ENCODE peak calls at places on chromosomes 7 and 10, in four cellular contexts. U, R, X and M are unnamed samples.

GRCh38 chr10:110138197-110138812 is 69.1 kb upstream of the MXI1 start:
- DNase-seq in U (no peak), R (no peak), X (peak; percentile 76), M (no peak)

GRCh38 chr10:42637142-42637541 is 1.2 kb downstream of the ZNF33B start:
- DNase-seq in U (no peak), R (no peak), X (no peak), M (no peak)

GRCh38 chr7:4131043-4131442 is 551.1 kb upstream of the FOXK1 start:
- DNase-seq in U (no peak), R (no peak), X (no peak), M (no peak)

GRCh38 chr7:110675383-110676103 is 415.4 kb upstream of the LRRN3 start:
- DNase-seq in U (no peak), R (no peak), X (no peak), M (no peak)

GRCh38 chr10:88361494-88361893 is 221.6 kb downstream of the RNLS start:
- DNase-seq in U (no peak), R (no peak), X (peak; percentile 6), M (no peak)

GRCh38 chr10:97582169-97582568 is 2.0 kb upstream of the HOGA1 start:
- DNase-seq in U (no peak), R (no peak), X (no peak), M (no peak)

GRCh38 chr7:92255308-92255707 is 9.5 kb downstream of the ANKIB1 start:
- DNase-seq in U (no peak), R (no peak), X (no peak), M (no peak)

GRCh38 chr7:42740410-42740809 is 171.5 kb downstream of the C7orf25 start:
- DNase-seq in U (no peak), R (no peak), X (no peak), M (no peak)

GRCh38 chr10:125004571-125005311 is 62.8 kb downstream of the ZRANB1 start:
- DNase-seq in U (no peak), R (no peak), X (no peak), M (peak; percentile 42)

GRCh38 chr10:122457934-122458333 is 3.4 kb upstream of the HTRA1 start:
- DNase-seq in U (no peak), R (no peak), X (no peak), M (no peak)

GRCh38 chr10:102812213-102812876 is 24.9 kb downstream of the CYP17A1 start:
- DNase-seq in U (no peak), R (peak; percentile 29), X (no peak), M (no peak)

GRCh38 chr7:17466201-17466600 is 167.7 kb downstream of the AHR start:
- DNase-seq in U (no peak), R (no peak), X (no peak), M (no peak)

GRCh38 chr10:129602938-129603520 is 136.0 kb downstream of the MGMT start:
- DNase-seq in U (no peak), R (no peak), X (no peak), M (no peak)

GRCh38 chr7:98215561-98216495 is 4.6 kb downstream of the BHLHA15 start:
- DNase-seq in U (no peak), R (peak; percentile 10), X (peak; percentile 4), M (no peak)

GRCh38 chr7:130943981-130944380 is 210.0 kb upstream of the KLF14 start:
- DNase-seq in U (no peak), R (no peak), X (no peak), M (no peak)

GRCh38 chr7:34217972-34218371 is 312.6 kb downstream of the BMPER start:
- DNase-seq in U (no peak), R (no peak), X (no peak), M (no peak)

GRCh38 chr7:17663056-17663675 is 277.1 kb downstream of the SNX13 start:
- DNase-seq in U (no peak), R (no peak), X (peak; percentile 19), M (no peak)

GRCh38 chr7:2436341-2437104 is 33.1 kb downstream of the CHST12 start:
- DNase-seq in U (no peak), R (no peak), X (no peak), M (no peak)

GRCh38 chr10:3622845-3623621 is 162.0 kb downstream of the KLF6 start:
- DNase-seq in U (peak; percentile 47), R (no peak), X (no peak), M (no peak)

GRCh38 chr7:116218051-116218645 is 7.8 kb downstream of the TES start:
- DNase-seq in U (no peak), R (no peak), X (peak; percentile 41), M (no peak)

GRCh38 chr7:71842376-71842775 is 569.8 kb downstream of the CALN1 start:
- DNase-seq in U (no peak), R (no peak), X (no peak), M (no peak)

GRCh38 chr10:97574374-97575100 is 2.0 kb downstream of the ANKRD2 start:
- DNase-seq in U (no peak), R (peak; percentile 60), X (peak; percentile 51), M (peak; percentile 67)

GRCh38 chr10:63713191-63714144 is 192.3 kb downstream of the REEP3 start:
- DNase-seq in U (no peak), R (peak; percentile 87), X (peak; percentile 83), M (peak; percentile 83)

GRCh38 chr10:75651452-75651851 is 220.0 kb downstream of the LRMDA start:
- DNase-seq in U (no peak), R (no peak), X (no peak), M (peak; percentile 72)

GRCh38 chr10:92181575-92181974 is 109.3 kb downstream of the CPEB3 start:
- DNase-seq in U (no peak), R (no peak), X (peak; percentile 19), M (no peak)

GRCh38 chr10:48497965-48498770 is 106.7 kb downstream of the ARHGAP22 start:
- DNase-seq in U (no peak), R (no peak), X (no peak), M (no peak)

GRCh38 chr7:155581107-155581830 is 34.9 kb upstream of the CNPY1 start:
- DNase-seq in U (no peak), R (no peak), X (no peak), M (no peak)

GRCh38 chr7:25557930-25558329 is 329.6 kb upstream of the NPVF start:
- DNase-seq in U (no peak), R (no peak), X (no peak), M (no peak)

GRCh38 chr10:79938728-79939380 is 10.1 kb downstream of the SFTPD start:
- DNase-seq in U (no peak), R (peak; percentile 27), X (no peak), M (no peak)

GRCh38 chr10:78357673-78358206 is 324.1 kb downstream of the RPS24 start:
- DNase-seq in U (no peak), R (no peak), X (no peak), M (no peak)
- H3K4me1 ChIP-seq in U (peaks cover 15% of the 10 kb centered on the region), R (peaks cover 8% of the 10 kb centered on the region), X (peaks cover 10% of the 10 kb centered on the region), M (no peaks in the 10 kb centered on the region)

GRCh38 chr10:121452581-121452980 is 145.7 kb downstream of the FGFR2 start:
- DNase-seq in U (no peak), R (no peak), X (no peak), M (no peak)
- H3K4me1 ChIP-seq in U (no peaks in the 10 kb centered on the region), R (no peaks in the 10 kb centered on the region), X (peaks cover 32% of the 10 kb centered on the region), M (no peaks in the 10 kb centered on the region)

GRCh38 chr7:139769066-139769465 is 8.7 kb downstream of the HIPK2 start:
- DNase-seq in U (no peak), R (no peak), X (no peak), M (no peak)
- H3K4me1 ChIP-seq in U (peaks cover 66% of the 10 kb centered on the region), R (peaks cover 97% of the 10 kb centered on the region), X (peaks cover 13% of the 10 kb centered on the region), M (peaks cover 12% of the 10 kb centered on the region)

DNA sequence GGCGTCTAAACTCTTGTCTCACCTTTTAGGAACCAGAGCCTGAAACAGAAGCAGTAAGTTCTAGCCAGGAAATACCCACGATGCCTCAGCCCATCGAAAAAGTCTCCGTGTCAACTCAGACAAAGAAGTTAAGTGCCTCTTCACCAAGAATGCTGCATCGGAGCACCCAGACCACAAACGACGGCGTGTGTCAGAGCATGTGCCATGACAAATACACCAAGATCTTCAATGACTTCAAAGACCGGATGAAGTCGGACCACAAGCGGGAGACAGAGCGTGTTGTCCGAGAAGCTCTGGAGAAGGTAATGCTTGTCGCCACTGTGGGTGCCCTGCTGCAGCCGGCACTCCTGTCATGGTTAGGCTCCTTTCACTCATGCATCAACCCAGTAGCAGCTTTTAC is 113.1 kb downstream of the ZMYND11 start:
- DNase-seq in U (no peak), R (no peak), X (no peak), M (no peak)
- H3K4me1 ChIP-seq in U (no peaks in the 10 kb centered on the region), R (no peaks in the 10 kb centered on the region), X (no peaks in the 10 kb centered on the region), M (no peaks in the 10 kb centered on the region)

GRCh38 chr10:28666751-28667467 is 10.4 kb upstream of the BAMBI start:
- DNase-seq in U (no peak), R (no peak), X (no peak), M (no peak)
- H3K4me1 ChIP-seq in U (peaks cover 10% of the 10 kb centered on the region), R (peaks cover 12% of the 10 kb centered on the region), X (no peaks in the 10 kb centered on the region), M (peaks cover 11% of the 10 kb centered on the region)

GRCh38 chr10:62459072-62459471 is 84.9 kb downstream of the ZNF365 start:
- DNase-seq in U (no peak), R (no peak), X (peak; percentile 37), M (peak; percentile 16)
- H3K4me1 ChIP-seq in U (no peaks in the 10 kb centered on the region), R (peaks cover 12% of the 10 kb centered on the region), X (peaks cover 10% of the 10 kb centered on the region), M (no peaks in the 10 kb centered on the region)

DNA sequence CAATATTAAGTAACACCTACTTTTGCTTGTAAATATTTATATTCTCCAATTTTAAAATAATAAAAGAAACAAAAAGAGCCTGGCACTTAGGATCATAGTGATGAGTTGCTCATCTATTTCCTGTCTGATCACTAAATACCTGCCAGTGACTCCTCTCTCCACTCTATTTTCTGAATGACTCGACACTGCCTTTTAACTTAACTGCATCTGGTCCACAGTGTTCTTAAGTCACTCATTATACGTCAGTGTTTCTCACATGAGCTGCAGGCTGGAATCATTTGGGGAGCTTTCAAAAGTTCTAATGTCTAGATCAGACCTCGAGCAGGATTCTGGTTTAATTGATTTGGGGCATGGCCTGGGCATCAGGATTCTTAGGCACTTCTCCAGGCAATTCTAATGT is 78.0 kb upstream of the AGBL3 start:
- DNase-seq in U (no peak), R (no peak), X (no peak), M (no peak)
- H3K4me1 ChIP-seq in U (no peaks in the 10 kb centered on the region), R (peaks cover 90% of the 10 kb centered on the region), X (peaks cover 16% of the 10 kb centered on the region), M (no peaks in the 10 kb centered on the region)

GRCh38 chr10:11884706-11885423 is 61.7 kb downstream of the PROSER2 start:
- DNase-seq in U (no peak), R (no peak), X (no peak), M (no peak)
- H3K4me1 ChIP-seq in U (no peaks in the 10 kb centered on the region), R (peaks cover 5% of the 10 kb centered on the region), X (peaks cover 6% of the 10 kb centered on the region), M (no peaks in the 10 kb centered on the region)

GRCh38 chr7:55504093-55504859 is 68.0 kb downstream of the VOPP1 start:
- DNase-seq in U (no peak), R (no peak), X (no peak), M (no peak)
- H3K4me1 ChIP-seq in U (peaks cover 10% of the 10 kb centered on the region), R (peaks cover 60% of the 10 kb centered on the region), X (no peaks in the 10 kb centered on the region), M (no peaks in the 10 kb centered on the region)